ENCODE peak calls at places on chromosomes 5 and 9, in four cellular contexts. O is H1, K is NT2/D1, I is SK-N-SH. H is an unnamed sample.
A peak's percentile ranks its signal among the peaks of the same experiment; 100 is the strongest.

GRCh38 chr5:124527220-124527991 is 219.0 kb downstream of the ZNF608 start:
- DNase-seq in K (no peak), I (no peak), O (no peak), H (no peak)

GRCh38 chr5:78204241-78204640 is 90.3 kb downstream of the AP3B1 start:
- DNase-seq in O (no peak), I (no peak), K (no peak), H (no peak)

GRCh38 chr5:76601470-76601869 is 21.7 kb downstream of the F2RL2 start:
- DNase-seq in O (no peak), K (peak; percentile 28), I (peak; percentile 49), H (peak; percentile 48)

GRCh38 chr5:147920420-147921030 is 14.2 kb upstream of the C5orf46 start:
- DNase-seq in I (no peak), O (no peak), K (no peak), H (no peak)

GRCh38 chr9:31542384-31543055 is 841.9 kb upstream of the ACO1 start:
- DNase-seq in I (peak; percentile 5), O (no peak), K (peak; percentile 13), H (no peak)

GRCh38 chr5:140549237-140550144 is 2.0 kb downstream of the EIF4EBP3 start:
- DNase-seq in K (no peak), I (peak; percentile 71), O (peak; percentile 32), H (no peak)

GRCh38 chr5:97101189-97101910 is 41.1 kb downstream of the LIX1 start:
- DNase-seq in K (no peak), O (no peak), I (no peak), H (no peak)

GRCh38 chr9:95796029-95796428 is 79.5 kb upstream of the ERCC6L2 start:
- DNase-seq in O (no peak), I (no peak), K (no peak), H (no peak)

GRCh38 chr5:149621415-149622098 is 40.3 kb downstream of the ARHGEF37 start:
- DNase-seq in O (no peak), I (no peak), K (no peak), H (no peak)

GRCh38 chr5:149731617-149732400 is 1.7 kb downstream of the PPARGC1B start:
- DNase-seq in I (peak; percentile 74), K (peak; percentile 58), O (peak; percentile 53), H (peak; percentile 64)

GRCh38 chr5:32767948-32768427 is 56.9 kb downstream of the NPR3 start:
- DNase-seq in I (no peak), O (no peak), K (no peak), H (peak; percentile 54)

GRCh38 chr5:112254303-112254702 is 164.8 kb downstream of the EPB41L4A start:
- DNase-seq in O (no peak), I (no peak), K (no peak), H (no peak)

GRCh38 chr5:112248643-112249042 is 170.4 kb downstream of the EPB41L4A start:
- DNase-seq in O (no peak), I (no peak), K (no peak), H (no peak)

GRCh38 chr5:112250551-112250950 is 168.5 kb downstream of the EPB41L4A start:
- DNase-seq in O (no peak), I (no peak), K (no peak), H (no peak)

GRCh38 chr5:112257961-112258360 is 161.1 kb downstream of the EPB41L4A start:
- DNase-seq in O (no peak), K (no peak), I (no peak), H (no peak)

DNA sequence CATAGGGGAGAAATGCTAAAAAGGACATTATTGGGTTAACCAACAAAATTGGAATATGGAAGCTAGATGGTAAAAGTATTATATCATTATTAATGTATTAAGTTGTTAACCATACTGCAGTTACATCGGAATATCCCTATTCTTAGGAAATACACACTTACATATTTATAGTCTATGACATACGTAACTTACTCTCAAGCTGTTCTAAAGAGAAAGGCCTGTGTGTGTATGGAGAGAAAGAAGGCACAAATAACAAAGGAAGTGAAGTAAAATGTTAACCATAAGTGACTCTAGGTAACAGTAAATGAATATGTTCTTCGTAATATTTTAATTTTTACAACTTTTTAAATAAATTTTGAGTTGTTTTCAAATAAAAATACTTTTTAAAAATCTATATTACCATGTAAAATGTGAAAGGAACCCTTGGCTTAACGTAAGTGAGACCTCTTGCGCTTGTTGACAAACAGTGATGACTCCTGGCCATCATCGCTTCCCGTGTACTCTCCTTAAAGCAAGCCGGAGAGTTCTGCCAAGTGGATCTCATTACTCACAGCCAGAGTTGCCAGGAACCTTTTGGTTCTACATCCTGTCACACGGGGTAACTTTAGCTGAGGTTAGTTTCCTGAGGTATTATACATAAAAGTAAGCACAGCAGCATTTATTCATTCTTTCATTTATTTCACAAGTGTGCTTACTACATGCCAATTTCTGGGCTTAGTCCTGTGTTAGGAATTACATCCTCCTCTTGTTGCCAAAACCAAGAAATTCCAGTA is 165.4 kb downstream of the EPB41L4A start:
- DNase-seq in K (no peak), I (no peak), O (no peak), H (no peak)
- TF ChIP-seq YY1 in K (no peak), I (no peak), O (no peak), H (no peak)

GRCh38 chr5:6733411-6734242 is 20.4 kb downstream of the TENT4A start:
- DNase-seq in I (no peak), K (no peak), O (no peak), H (no peak)
- TF ChIP-seq YY1 in I (no peak), K (no peak), O (no peak), H (no peak)

GRCh38 chr5:172958268-172959046 is 767 bp upstream of the RPL26L1 start:
- DNase-seq in I (peak; percentile 95), K (no peak), O (peak; percentile 84), H (peak; percentile 29)
- TF ChIP-seq YY1 in I (peak; percentile 48), K (no peak), O (no peak), H (no peak)

DNA sequence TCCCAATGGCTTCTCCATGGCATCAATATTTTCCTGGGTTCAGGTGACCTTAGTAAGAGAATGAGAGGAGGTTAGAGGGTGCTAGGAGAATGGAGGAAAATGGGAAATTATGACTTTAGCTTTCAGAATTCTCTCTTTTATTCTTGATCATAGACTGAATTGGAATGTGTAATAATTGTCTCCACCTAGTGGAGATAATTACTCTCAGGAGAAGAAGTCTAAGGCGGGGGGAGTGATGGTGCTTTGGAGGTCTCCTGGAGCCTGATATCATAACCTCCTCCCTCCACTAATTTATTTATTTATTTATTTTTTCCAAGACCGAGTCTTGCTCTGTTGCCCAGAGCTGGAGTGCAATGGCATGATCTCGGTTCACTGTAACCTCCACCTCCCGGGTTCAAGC is 221.3 kb downstream of the GRIA1 start:
- DNase-seq in O (no peak), K (no peak), I (no peak), H (no peak)
- TF ChIP-seq YY1 in O (no peak), K (no peak), I (no peak), H (no peak)

GRCh38 chr5:152542741-152543140 is 137.7 kb upstream of the NMUR2 start:
- DNase-seq in I (no peak), K (peak; percentile 36), O (peak; percentile 49), H (no peak)

GRCh38 chr5:152551061-152551460 is 146.0 kb upstream of the NMUR2 start:
- DNase-seq in K (no peak), I (no peak), O (no peak), H (no peak)

GRCh38 chr5:152549709-152550108 is 144.6 kb upstream of the NMUR2 start:
- DNase-seq in O (no peak), K (no peak), I (no peak), H (no peak)

GRCh38 chr5:152546493-152546892 is 141.4 kb upstream of the NMUR2 start:
- DNase-seq in K (no peak), I (no peak), O (no peak), H (no peak)

DNA sequence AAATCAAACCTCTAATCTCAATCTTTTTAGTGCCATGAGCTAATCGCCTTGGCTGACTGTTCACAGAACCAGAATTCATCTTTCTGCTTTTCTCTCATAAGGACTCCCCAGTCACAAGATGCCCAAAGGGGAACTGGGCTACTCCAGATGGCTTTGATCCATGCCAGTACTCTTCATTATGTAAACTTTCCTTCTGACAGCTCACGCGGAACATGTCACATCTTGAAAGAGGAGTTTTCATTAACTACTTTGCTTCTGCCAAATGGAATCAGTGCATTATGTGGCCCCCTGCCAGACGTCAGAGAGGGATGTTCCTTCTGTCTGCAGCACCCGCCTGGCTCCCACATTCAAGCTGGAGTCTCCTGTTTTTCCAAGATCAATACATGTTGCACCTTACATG is 142.1 kb upstream of the NMUR2 start:
- DNase-seq in K (no peak), O (no peak), I (no peak), H (no peak)
- TF ChIP-seq YY1 in K (no peak), O (no peak), I (no peak), H (no peak)

DNA sequence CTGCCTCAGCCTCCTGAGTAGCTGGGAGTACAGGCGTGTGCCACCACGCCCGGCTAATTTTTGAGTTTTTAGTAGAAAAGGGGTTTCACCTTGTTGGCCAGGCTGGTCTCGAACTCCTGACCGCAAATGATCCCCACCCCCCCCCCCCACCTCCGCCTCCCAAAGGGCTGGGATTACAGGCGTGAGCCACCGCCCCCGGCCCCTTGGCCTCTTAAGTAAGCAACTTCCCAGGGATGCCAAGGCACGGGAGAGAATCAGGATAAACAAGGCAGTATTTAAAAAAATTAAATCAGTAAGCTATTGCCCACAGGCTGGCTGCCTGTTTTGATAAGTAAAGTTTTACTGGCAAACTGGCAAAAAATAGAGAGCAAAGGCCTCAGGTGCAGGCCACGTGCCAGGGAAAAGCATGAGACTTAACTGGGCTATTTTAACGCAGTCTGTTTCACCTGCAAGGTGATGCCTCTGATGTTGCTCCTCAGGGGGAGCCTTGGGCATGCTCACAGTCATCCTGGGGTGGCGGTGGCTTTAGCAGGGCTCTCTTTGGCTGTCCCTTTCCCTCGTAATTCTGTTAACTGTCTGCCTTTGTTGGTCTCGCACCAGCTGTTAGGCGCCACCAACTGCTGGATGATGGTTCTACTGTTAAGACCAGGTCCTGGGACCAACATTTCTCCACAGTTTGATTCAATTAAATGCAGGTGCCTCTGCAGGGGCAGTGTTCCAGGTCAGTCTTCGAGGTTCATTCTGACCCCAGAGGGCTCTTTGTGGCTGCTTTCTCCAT is 19.4 kb upstream of the RNF130 start:
- DNase-seq in I (no peak), O (peak; percentile 72), K (no peak), H (peak; percentile 64)
- TF ChIP-seq YY1 in I (no peak), O (no peak), K (no peak), H (no peak)

H was measured in HCT116.